ENCODE peak calls at places on chromosomes 11 and 22, in four cellular contexts. A is HEK293T; F is stimulated activated effector memory CD8-positive, alpha-beta T cell treated with anti-CD3 and anti-CD28 coated beads, Interleukin-12 subunit alpha, Interleukin-12 subunit beta, amount 100 ng/mL, for 72 hours; Y is Right ventricle myocardium superior. K is an unnamed sample.

GRCh38 chr11:65478411-65479183 is 20.2 kb upstream of the MALAT1 start:
- DNase-seq in A (no peak), F (no peak), Y (peak; percentile 81), K (no peak)

GRCh38 chr22:37244114-37244921 is at the start of gene RAC2:
- DNase-seq in A (no peak), F (peak; percentile 60), Y (peak; percentile 86), K (no peak)

GRCh38 chr11:2812371-2812991 is 73.1 kb downstream of the CDKN1C start:
- DNase-seq in F (no peak), A (no peak), Y (peak; percentile 86), K (no peak)

GRCh38 chr22:22930571-22931556 is 43.2 kb downstream of the IGLL5 start:
- DNase-seq in A (no peak), Y (no peak), F (no peak), K (no peak)

GRCh38 chr11:91904792-91905785 is 319.5 kb upstream of the FAT3 start:
- DNase-seq in Y (no peak), F (no peak), A (no peak), K (no peak)

GRCh38 chr11:125071408-125071807 is 8.3 kb downstream of the SLC37A2 start:
- DNase-seq in Y (no peak), A (no peak), F (no peak), K (no peak)

GRCh38 chr11:61369372-61370348 is 7.5 kb downstream of the TMEM138 start:
- DNase-seq in A (no peak), F (no peak), Y (peak; percentile 74), K (no peak)

GRCh38 chr22:49296561-49296960 is 531.1 kb downstream of the BRD1 start:
- DNase-seq in F (no peak), A (no peak), Y (no peak), K (peak; percentile 78)

GRCh38 chr11:34185926-34186841 is 80.8 kb downstream of the NAT10 start:
- DNase-seq in A (no peak), Y (no peak), F (no peak), K (no peak)

GRCh38 chr11:6925636-6926207 is 504 bp upstream of the ZNF215 start:
- DNase-seq in F (no peak), A (no peak), Y (no peak), K (no peak)

GRCh38 chr11:62343822-62344609 is 6.8 kb downstream of the ASRGL1 start:
- DNase-seq in F (no peak), Y (no peak), A (no peak), K (no peak)

GRCh38 chr11:120339394-120339890 is 3.2 kb downstream of the ARHGEF12 start:
- DNase-seq in F (no peak), Y (no peak), A (no peak), K (no peak)

GRCh38 chr11:46414466-46414796 is 22.9 kb upstream of the CHRM4 start:
- DNase-seq in F (no peak), A (no peak), Y (no peak), K (no peak)

GRCh38 chr11:77668760-77669159 is 31.2 kb upstream of the CLNS1A start:
- DNase-seq in A (no peak), Y (no peak), F (no peak), K (no peak)